ENCODE peak calls at places on chromosomes 5 and 9, in seven cellular contexts. X is H1, Y is GM12878, N is HCT116, V is SK-N-SH, P is K562, O is HepG2. Q is an unnamed sample.

GRCh38 chr9:124873664-124874063 is 11.7 kb downstream of the ARPC5L start:
- DNase-seq in O (no peak), V (no peak), N (no peak), Y (no peak), X (no peak), P (no peak), Q (no peak)

GRCh38 chr9:76662476-76663281 is 101.6 kb upstream of the PCA3 start:
- DNase-seq in O (no peak), Y (no peak), V (no peak), X (no peak), N (no peak), P (no peak), Q (no peak)

GRCh38 chr5:75574791-75575190 is 36.5 kb upstream of the ANKDD1B start:
- DNase-seq in P (no peak), V (no peak), O (no peak), N (no peak), Y (no peak), X (no peak), Q (no peak)

GRCh38 chr5:151741678-151742423 is 16.6 kb downstream of the ATOX1 start:
- DNase-seq in O (no peak), N (no peak), X (no peak), P (no peak), Y (no peak), V (no peak), Q (peak; percentile 74)

GRCh38 chr9:135098400-135099105 is 11.1 kb downstream of the OLFM1 start:
- DNase-seq in X (peak; percentile 36), P (peak; percentile 74), Y (no peak), N (no peak), O (no peak), V (no peak), Q (no peak)

GRCh38 chr5:122312670-122312988 is 592 bp downstream of the SNCAIP start:
- DNase-seq in X (no peak), P (no peak), O (no peak), Y (no peak), V (peak; percentile 59), N (no peak), Q (no peak)

GRCh38 chr9:90127923-90128322 is 514.7 kb downstream of the DIRAS2 start:
- DNase-seq in O (no peak), V (no peak), Y (no peak), X (no peak), N (no peak), P (no peak), Q (no peak)

GRCh38 chr5:39394946-39395345 is 29.8 kb downstream of the DAB2 start:
- DNase-seq in X (no peak), V (no peak), Y (no peak), N (no peak), O (no peak), P (no peak), Q (no peak)

GRCh38 chr5:2038337-2039179 is 155.8 kb upstream of the IRX4 start:
- DNase-seq in Y (no peak), V (peak; percentile 90), P (peak; percentile 97), X (peak; percentile 80), N (peak; percentile 33), O (peak; percentile 45), Q (peak; percentile 5)

GRCh38 chr9:126471084-126471611 is 142.6 kb upstream of the LMX1B start:
- DNase-seq in Y (peak; percentile 52), N (no peak), P (no peak), V (no peak), X (no peak), O (no peak), Q (no peak)

GRCh38 chr5:59025734-59026133 is 442.9 kb downstream of the RAB3C start:
- DNase-seq in N (no peak), P (no peak), Y (no peak), O (peak; percentile 70), V (no peak), X (no peak), Q (no peak)

GRCh38 chr9:127828262-127829031 is 25.8 kb downstream of the FPGS start:
- DNase-seq in N (peak; percentile 41), P (peak; percentile 96), V (no peak), O (peak; percentile 83), X (peak; percentile 70), Y (no peak), Q (no peak)

GRCh38 chr5:135437796-135438560 is 9.2 kb downstream of the DCANP1 start:
- DNase-seq in P (no peak), N (peak; percentile 44), V (no peak), Y (no peak), X (no peak), O (peak; percentile 34), Q (peak; percentile 52)

GRCh38 chr5:97764700-97765099 is 581.7 kb upstream of the RIOK2 start:
- DNase-seq in Y (no peak), V (no peak), X (no peak), O (peak; percentile 8), P (no peak), N (no peak), Q (peak; percentile 55)

GRCh38 chr5:17441351-17441750 is 56.7 kb upstream of the TAF11L2 start:
- DNase-seq in O (no peak), X (no peak), Y (no peak), N (no peak), P (no peak), V (no peak), Q (no peak)

GRCh38 chr9:136437430-136437829 is 2.2 kb downstream of the INPP5E start:
- DNase-seq in X (no peak), Y (no peak), O (no peak), P (no peak), N (no peak), V (no peak), Q (no peak)

GRCh38 chr9:103804077-103804735 is 289.9 kb upstream of the SMC2 start:
- DNase-seq in Y (no peak), O (no peak), N (no peak), X (no peak), V (no peak), P (no peak), Q (no peak)

GRCh38 chr9:77291714-77292113 is 114.4 kb downstream of the VPS13A start:
- DNase-seq in P (peak; percentile 10), Y (no peak), V (peak; percentile 15), X (no peak), N (peak; percentile 8), O (peak; percentile 9), Q (no peak)

GRCh38 chr5:170537451-170538095 is 33.8 kb downstream of the KCNIP1 start:
- DNase-seq in X (no peak), P (no peak), Y (no peak), N (no peak), V (no peak), O (no peak), Q (no peak)

GRCh38 chr5:1795931-1796330 is 3.7 kb downstream of the MRPL36 start:
- DNase-seq in P (no peak), O (no peak), N (no peak), V (no peak), X (no peak), Y (no peak), Q (no peak)

GRCh38 chr5:147559725-147560124 is 49.9 kb upstream of the DPYSL3 start:
- DNase-seq in O (no peak), N (no peak), P (no peak), X (no peak), V (no peak), Y (no peak), Q (no peak)

GRCh38 chr5:149488645-149489306 is 62.5 kb downstream of the CSNK1A1 start:
- DNase-seq in V (no peak), X (no peak), Y (no peak), P (no peak), O (no peak), N (no peak), Q (no peak)

GRCh38 chr9:111978616-111979015 is 82.0 kb downstream of the UGCG start:
- DNase-seq in Y (no peak), P (no peak), N (no peak), O (no peak), X (no peak), V (no peak), Q (no peak)

GRCh38 chr9:126151671-126152050 is 175.0 kb upstream of the MVB12B start:
- DNase-seq in Y (no peak), V (peak; percentile 41), P (no peak), N (no peak), O (no peak), X (no peak), Q (no peak)

GRCh38 chr9:109705515-109705914 is 74.5 kb upstream of the PALM2AKAP2 start:
- DNase-seq in V (no peak), N (peak; percentile 32), X (no peak), O (peak; percentile 2), P (no peak), Y (no peak), Q (peak; percentile 8)

GRCh38 chr5:29550523-29550922 is 1643.0 kb upstream of the CDH6 start:
- DNase-seq in O (no peak), Y (no peak), P (no peak), N (no peak), V (peak; percentile 7), X (no peak), Q (no peak)

GRCh38 chr9:132663120-132663519 is 6.7 kb downstream of the DDX31 start:
- DNase-seq in P (no peak), O (no peak), N (no peak), Y (no peak), V (no peak), X (no peak), Q (no peak)

GRCh38 chr5:1325870-1326546 is 18.9 kb downstream of the CLPTM1L start:
- DNase-seq in P (no peak), O (no peak), N (no peak), Y (no peak), V (no peak), X (no peak), Q (no peak)

GRCh38 chr5:41347569-41347968 is 134.2 kb upstream of the C6 start:
- DNase-seq in N (no peak), X (no peak), P (no peak), Y (no peak), O (no peak), V (no peak), Q (no peak)

GRCh38 chr9:133737071-133737773 is 930 bp downstream of the SARDH start:
- DNase-seq in P (no peak), Y (no peak), O (no peak), X (no peak), N (no peak), V (peak; percentile 72), Q (no peak)
- TF ChIP-seq SIN3A in P (no peak), Y (no peak), O (no peak), X (no peak), N (no peak), V (no peak), Q (no peak)

GRCh38 chr5:31664566-31664965 is 25.6 kb downstream of the PDZD2 start:
- DNase-seq in N (peak; percentile 56), O (peak; percentile 55), V (peak; percentile 27), P (peak; percentile 52), Y (no peak), X (peak; percentile 75), Q (no peak)
- TF ChIP-seq CTCF in N (peak; percentile 57), O (peak; percentile 53), V (no peak), P (peak; percentile 77), Y (peak; percentile 31), X (peak; percentile 94), Q (peak; percentile 66)

GRCh38 chr9:97992219-97992618 is 9.1 kb downstream of the ANP32B start:
- DNase-seq in V (no peak), X (no peak), O (no peak), P (no peak), N (no peak), Y (no peak), Q (no peak)
- H3K27ac ChIP-seq in V (no peak overlapping the region), X (no peak overlapping the region), O (no peak overlapping the region), P (peak overlapping the region; percentile 43), N (no peak overlapping the region), Y (no peak overlapping the region), Q (no peak overlapping the region)

DNA sequence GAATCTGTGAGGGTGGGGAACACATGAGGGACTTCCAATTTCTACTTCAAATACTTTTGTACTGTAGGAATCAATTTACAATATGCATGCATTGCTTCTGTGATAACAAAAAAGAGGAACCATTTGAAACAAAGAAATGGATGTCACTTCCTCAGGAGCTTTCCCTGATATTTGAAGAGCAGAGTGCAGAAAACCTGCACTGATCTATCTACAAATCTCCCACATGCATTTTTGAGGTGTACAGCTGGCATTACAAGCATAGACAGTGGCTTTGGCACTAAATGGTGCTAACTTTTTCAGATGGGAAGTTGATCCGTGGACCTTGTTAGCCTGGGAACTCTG is 27.7 kb downstream of the YIPF5 start:
- DNase-seq in O (no peak), X (no peak), V (no peak), Y (no peak), P (no peak), N (no peak), Q (no peak)
- TF ChIP-seq SIN3A in O (no peak), X (no peak), V (no peak), Y (no peak), P (no peak), N (no peak), Q (no peak)